ENCODE peak calls at places on chromosomes 3 and 15, in seven cellular contexts. One of them, this sample, is unnamed.
A peak's percentile ranks its signal among the peaks of the same experiment; 100 is the strongest.

GRCh38 chr3:24583004-24583403 is 88.4 kb upstream of the THRB start:
- DNase-seq in PC-3: peak; percentile 60
- DNase-seq in OCI-LY7: no peak
- DNase-seq in hepatocyte: no peak
- DNase-seq in SK-N-SH: no peak
- DNase-seq in PC-9: no peak
- DNase-seq in GM23248: peak; percentile 45
- DNase-seq in this sample: no peak

GRCh38 chr3:138845771-138846173 is 11.0 kb upstream of the PIK3CB start:
- DNase-seq in PC-3: no peak
- DNase-seq in OCI-LY7: no peak
- DNase-seq in hepatocyte: no peak
- DNase-seq in SK-N-SH: no peak
- DNase-seq in PC-9: peak; percentile 43
- DNase-seq in GM23248: no peak
- DNase-seq in this sample: no peak

GRCh38 chr3:124429129-124429815 is 301.0 kb upstream of the UMPS start:
- DNase-seq in PC-3: peak; percentile 94
- DNase-seq in OCI-LY7: no peak
- DNase-seq in hepatocyte: peak; percentile 55
- DNase-seq in SK-N-SH: peak; percentile 29
- DNase-seq in PC-9: peak; percentile 65
- DNase-seq in GM23248: peak; percentile 73
- DNase-seq in this sample: no peak

GRCh38 chr3:123096701-123097100 is 29.9 kb downstream of the PDIA5 start:
- DNase-seq in PC-3: no peak
- DNase-seq in OCI-LY7: no peak
- DNase-seq in hepatocyte: peak; percentile 62
- DNase-seq in SK-N-SH: peak; percentile 66
- DNase-seq in PC-9: no peak
- DNase-seq in GM23248: peak; percentile 36
- DNase-seq in this sample: no peak

GRCh38 chr15:55240125-55240760 is 43.5 kb upstream of the RSL24D1 start:
- DNase-seq in PC-3: no peak
- DNase-seq in OCI-LY7: no peak
- DNase-seq in hepatocyte: no peak
- DNase-seq in SK-N-SH: no peak
- DNase-seq in PC-9: no peak
- DNase-seq in GM23248: no peak
- DNase-seq in this sample: no peak

GRCh38 chr3:187919535-187919934 is 174.3 kb upstream of the BCL6 start:
- DNase-seq in PC-3: no peak
- DNase-seq in OCI-LY7: peak; percentile 80
- DNase-seq in hepatocyte: no peak
- DNase-seq in SK-N-SH: no peak
- DNase-seq in PC-9: no peak
- DNase-seq in GM23248: no peak
- DNase-seq in this sample: peak; percentile 90

GRCh38 chr3:36991923-36992805 is 767 bp downstream of the EPM2AIP1 start:
- DNase-seq in PC-3: peak; percentile 33
- DNase-seq in OCI-LY7: peak; percentile 31
- DNase-seq in hepatocyte: peak; percentile 47
- DNase-seq in SK-N-SH: no peak
- DNase-seq in PC-9: peak; percentile 42
- DNase-seq in GM23248: peak; percentile 80
- DNase-seq in this sample: peak; percentile 66

GRCh38 chr15:98428253-98428989 is 219.9 kb upstream of the IGF1R start:
- DNase-seq in PC-3: peak; percentile 72
- DNase-seq in OCI-LY7: no peak
- DNase-seq in hepatocyte: peak; percentile 84
- DNase-seq in SK-N-SH: peak; percentile 87
- DNase-seq in PC-9: no peak
- DNase-seq in GM23248: peak; percentile 88
- DNase-seq in this sample: no peak

GRCh38 chr15:32737246-32737757 is 19.5 kb downstream of the GREM1 start:
- DNase-seq in PC-3: no peak
- DNase-seq in OCI-LY7: no peak
- DNase-seq in hepatocyte: no peak
- DNase-seq in SK-N-SH: no peak
- DNase-seq in PC-9: no peak
- DNase-seq in GM23248: peak; percentile 40
- DNase-seq in this sample: no peak

GRCh38 chr15:22869856-22870255 is 31.4 kb downstream of the NIPA2 start:
- DNase-seq in PC-3: no peak
- DNase-seq in OCI-LY7: no peak
- DNase-seq in hepatocyte: no peak
- DNase-seq in SK-N-SH: no peak
- DNase-seq in PC-9: no peak
- DNase-seq in GM23248: no peak
- DNase-seq in this sample: no peak

GRCh38 chr3:154776549-154777230 is 303.4 kb upstream of the MME start:
- DNase-seq in PC-3: no peak
- DNase-seq in OCI-LY7: no peak
- DNase-seq in hepatocyte: no peak
- DNase-seq in SK-N-SH: no peak
- DNase-seq in PC-9: no peak
- DNase-seq in GM23248: no peak
- DNase-seq in this sample: no peak

GRCh38 chr3:78360849-78361248 is 1321.0 kb downstream of the ROBO2 start:
- DNase-seq in PC-3: no peak
- DNase-seq in OCI-LY7: no peak
- DNase-seq in hepatocyte: no peak
- DNase-seq in SK-N-SH: no peak
- DNase-seq in PC-9: no peak
- DNase-seq in GM23248: no peak
- DNase-seq in this sample: no peak
- H3K9me2 ChIP-seq in PC-3: no peaks in the 10 kb centered on the region
- H3K9me2 ChIP-seq in OCI-LY7: no peaks in the 10 kb centered on the region
- H3K9me2 ChIP-seq in hepatocyte: no peaks in the 10 kb centered on the region
- H3K9me2 ChIP-seq in SK-N-SH: no peaks in the 10 kb centered on the region
- H3K9me2 ChIP-seq in PC-9: no peaks in the 10 kb centered on the region
- H3K9me2 ChIP-seq in GM23248: no peaks in the 10 kb centered on the region
- H3K9me2 ChIP-seq in this sample: no peaks in the 10 kb centered on the region

GRCh38 chr3:79161941-79162340 is 605.9 kb downstream of the ROBO1 start:
- DNase-seq in PC-3: peak; percentile 53
- DNase-seq in OCI-LY7: no peak
- DNase-seq in hepatocyte: no peak
- DNase-seq in SK-N-SH: no peak
- DNase-seq in PC-9: no peak
- DNase-seq in GM23248: peak; percentile 41
- DNase-seq in this sample: no peak
- H3K27ac ChIP-seq in PC-3: peak overlapping the region; percentile 62
- H3K27ac ChIP-seq in OCI-LY7: no peak overlapping the region
- H3K27ac ChIP-seq in hepatocyte: no peak overlapping the region
- H3K27ac ChIP-seq in SK-N-SH: no peak overlapping the region
- H3K27ac ChIP-seq in PC-9: no peak overlapping the region
- H3K27ac ChIP-seq in GM23248: no peak overlapping the region
- H3K27ac ChIP-seq in this sample: no peak overlapping the region

GRCh38 chr3:39491014-39491413 is 23.5 kb downstream of the MOBP start:
- DNase-seq in PC-3: no peak
- DNase-seq in OCI-LY7: no peak
- DNase-seq in hepatocyte: no peak
- DNase-seq in SK-N-SH: no peak
- DNase-seq in PC-9: no peak
- DNase-seq in GM23248: no peak
- DNase-seq in this sample: no peak

GRCh38 chr3:39497753-39498152 is 30.3 kb downstream of the MOBP start:
- DNase-seq in PC-3: no peak
- DNase-seq in OCI-LY7: no peak
- DNase-seq in hepatocyte: no peak
- DNase-seq in SK-N-SH: no peak
- DNase-seq in PC-9: no peak
- DNase-seq in GM23248: no peak
- DNase-seq in this sample: no peak

GRCh38 chr3:39494781-39495180 is 27.3 kb downstream of the MOBP start:
- DNase-seq in PC-3: no peak
- DNase-seq in OCI-LY7: no peak
- DNase-seq in hepatocyte: no peak
- DNase-seq in SK-N-SH: no peak
- DNase-seq in PC-9: no peak
- DNase-seq in GM23248: no peak
- DNase-seq in this sample: no peak

GRCh38 chr3:39491733-39492350 is 24.4 kb downstream of the MOBP start:
- DNase-seq in PC-3: no peak
- DNase-seq in OCI-LY7: no peak
- DNase-seq in hepatocyte: no peak
- DNase-seq in SK-N-SH: no peak
- DNase-seq in PC-9: no peak
- DNase-seq in GM23248: no peak
- DNase-seq in this sample: no peak
- H2AFZ ChIP-seq in PC-3: no peak overlapping the region
- H2AFZ ChIP-seq in OCI-LY7: no peak overlapping the region
- H2AFZ ChIP-seq in hepatocyte: no peak overlapping the region
- H2AFZ ChIP-seq in SK-N-SH: no peak overlapping the region
- H2AFZ ChIP-seq in PC-9: no peak overlapping the region
- H2AFZ ChIP-seq in GM23248: no peak overlapping the region
- H2AFZ ChIP-seq in this sample: no peak overlapping the region

GRCh38 chr3:41159581-41160189 is 39.6 kb upstream of the CTNNB1 start:
- DNase-seq in PC-3: peak; percentile 91
- DNase-seq in OCI-LY7: no peak
- DNase-seq in hepatocyte: peak; percentile 63
- DNase-seq in SK-N-SH: no peak
- DNase-seq in PC-9: peak; percentile 85
- DNase-seq in GM23248: no peak
- DNase-seq in this sample: no peak

GRCh38 chr3:41164776-41165175 is 34.5 kb upstream of the CTNNB1 start:
- DNase-seq in PC-3: no peak
- DNase-seq in OCI-LY7: no peak
- DNase-seq in hepatocyte: no peak
- DNase-seq in SK-N-SH: no peak
- DNase-seq in PC-9: no peak
- DNase-seq in GM23248: no peak
- DNase-seq in this sample: no peak

GRCh38 chr3:41162541-41162940 is 36.8 kb upstream of the CTNNB1 start:
- DNase-seq in PC-3: no peak
- DNase-seq in OCI-LY7: no peak
- DNase-seq in hepatocyte: no peak
- DNase-seq in SK-N-SH: no peak
- DNase-seq in PC-9: no peak
- DNase-seq in GM23248: no peak
- DNase-seq in this sample: no peak

GRCh38 chr3:41163399-41163798 is 35.9 kb upstream of the CTNNB1 start:
- DNase-seq in PC-3: no peak
- DNase-seq in OCI-LY7: no peak
- DNase-seq in hepatocyte: peak; percentile 37
- DNase-seq in SK-N-SH: no peak
- DNase-seq in PC-9: no peak
- DNase-seq in GM23248: no peak
- DNase-seq in this sample: no peak

GRCh38 chr3:41162981-41163380 is 36.3 kb upstream of the CTNNB1 start:
- DNase-seq in PC-3: no peak
- DNase-seq in OCI-LY7: no peak
- DNase-seq in hepatocyte: no peak
- DNase-seq in SK-N-SH: no peak
- DNase-seq in PC-9: no peak
- DNase-seq in GM23248: no peak
- DNase-seq in this sample: no peak
- H3K9me2 ChIP-seq in PC-3: no peaks in the 10 kb centered on the region
- H3K9me2 ChIP-seq in OCI-LY7: no peaks in the 10 kb centered on the region
- H3K9me2 ChIP-seq in hepatocyte: no peaks in the 10 kb centered on the region
- H3K9me2 ChIP-seq in SK-N-SH: no peaks in the 10 kb centered on the region
- H3K9me2 ChIP-seq in PC-9: no peaks in the 10 kb centered on the region
- H3K9me2 ChIP-seq in GM23248: no peaks in the 10 kb centered on the region
- H3K9me2 ChIP-seq in this sample: no peaks in the 10 kb centered on the region

GRCh38 chr3:156583469-156583868 is 28.6 kb upstream of the SSR3 start:
- DNase-seq in PC-3: no peak
- DNase-seq in OCI-LY7: no peak
- DNase-seq in hepatocyte: no peak
- DNase-seq in SK-N-SH: no peak
- DNase-seq in PC-9: no peak
- DNase-seq in GM23248: no peak
- DNase-seq in this sample: no peak
- H3K27ac ChIP-seq in PC-3: no peak overlapping the region
- H3K27ac ChIP-seq in OCI-LY7: no peak overlapping the region
- H3K27ac ChIP-seq in hepatocyte: no peak overlapping the region
- H3K27ac ChIP-seq in SK-N-SH: no peak overlapping the region
- H3K27ac ChIP-seq in PC-9: no peak overlapping the region
- H3K27ac ChIP-seq in GM23248: no peak overlapping the region
- H3K27ac ChIP-seq in this sample: no peak overlapping the region

GRCh38 chr3:195448205-195448875 is 5.5 kb upstream of the ACAP2 start:
- DNase-seq in PC-3: no peak
- DNase-seq in OCI-LY7: no peak
- DNase-seq in hepatocyte: no peak
- DNase-seq in SK-N-SH: no peak
- DNase-seq in PC-9: no peak
- DNase-seq in GM23248: no peak
- DNase-seq in this sample: no peak

GRCh38 chr3:195445885-195446284 is 3.1 kb upstream of the ACAP2 start:
- DNase-seq in PC-3: no peak
- DNase-seq in OCI-LY7: peak; percentile 16
- DNase-seq in hepatocyte: no peak
- DNase-seq in SK-N-SH: no peak
- DNase-seq in PC-9: no peak
- DNase-seq in GM23248: no peak
- DNase-seq in this sample: peak; percentile 44

GRCh38 chr3:195447205-195447604 is 4.4 kb upstream of the ACAP2 start:
- DNase-seq in PC-3: no peak
- DNase-seq in OCI-LY7: no peak
- DNase-seq in hepatocyte: peak; percentile 48
- DNase-seq in SK-N-SH: no peak
- DNase-seq in PC-9: no peak
- DNase-seq in GM23248: no peak
- DNase-seq in this sample: no peak

GRCh38 chr3:195443391-195443989 is 670 bp upstream of the ACAP2 start:
- DNase-seq in PC-3: no peak
- DNase-seq in OCI-LY7: peak; percentile 27
- DNase-seq in hepatocyte: no peak
- DNase-seq in SK-N-SH: no peak
- DNase-seq in PC-9: no peak
- DNase-seq in GM23248: peak; percentile 8
- DNase-seq in this sample: no peak

GRCh38 chr3:195446359-195446758 is 3.5 kb upstream of the ACAP2 start:
- DNase-seq in PC-3: no peak
- DNase-seq in OCI-LY7: peak; percentile 58
- DNase-seq in hepatocyte: no peak
- DNase-seq in SK-N-SH: no peak
- DNase-seq in PC-9: no peak
- DNase-seq in GM23248: no peak
- DNase-seq in this sample: peak; percentile 88
- H2AFZ ChIP-seq in PC-3: no peak overlapping the region
- H2AFZ ChIP-seq in OCI-LY7: peak overlapping the region; percentile 57
- H2AFZ ChIP-seq in hepatocyte: no peak overlapping the region
- H2AFZ ChIP-seq in SK-N-SH: no peak overlapping the region
- H2AFZ ChIP-seq in PC-9: peak overlapping the region; percentile 44
- H2AFZ ChIP-seq in GM23248: peak overlapping the region; percentile 30
- H2AFZ ChIP-seq in this sample: peak overlapping the region; percentile 39

This sample was measured in Karpas-422.